ENCODE peak calls at places on chromosomes 16 and 17, in six cellular contexts. S is HFFc6, A is gastrocnemius medialis, W is glutamatergic neuron, C is upper lobe of left lung, I is GM12865. K is an unnamed sample.

GRCh38 chr17:77936881-77937280 is 21.6 kb upstream of the TNRC6C start:
- DNase-seq in W (no peak), A (no peak), S (no peak), C (no peak), I (no peak), K (no peak)

GRCh38 chr17:67433248-67433924 is 56.3 kb downstream of the PITPNC1 start:
- DNase-seq in A (no peak), I (no peak), W (no peak), C (no peak), S (no peak), K (no peak)

GRCh38 chr16:35171106-35171505 is 1711.7 kb downstream of the TP53TG3F start:
- DNase-seq in S (no peak), W (no peak), I (no peak), C (no peak), A (no peak), K (no peak)

GRCh38 chr17:45127583-45128300 is 4.6 kb downstream of the PLCD3 start:
- DNase-seq in I (no peak), S (peak; percentile 31), C (peak; percentile 60), A (peak; percentile 68), W (no peak), K (no peak)

GRCh38 chr17:75601057-75601987 is 13.7 kb downstream of the MYO15B start:
- DNase-seq in I (peak; percentile 68), C (peak; percentile 71), W (peak; percentile 74), S (peak; percentile 14), A (no peak), K (peak; percentile 70)

GRCh38 chr17:32960815-32961214 is 30.8 kb upstream of the SPACA3 start:
- DNase-seq in W (no peak), I (no peak), A (no peak), C (no peak), S (peak; percentile 15), K (no peak)

GRCh38 chr17:76077582-76078110 is 1.3 kb upstream of the ZACN start:
- DNase-seq in A (no peak), S (no peak), C (no peak), I (no peak), W (no peak), K (peak; percentile 11)

GRCh38 chr17:35768796-35769195 is 8.1 kb downstream of the C17orf50 start:
- DNase-seq in I (no peak), W (no peak), C (no peak), S (no peak), A (no peak), K (no peak)

GRCh38 chr16:1327619-1327947 is 5.9 kb upstream of the BAIAP3 start:
- DNase-seq in W (no peak), A (no peak), S (no peak), I (no peak), C (no peak), K (no peak)

GRCh38 chr16:79013004-79013403 is 587.5 kb downstream of the MAF start:
- DNase-seq in I (no peak), C (no peak), W (no peak), A (no peak), S (no peak), K (no peak)
- TF ChIP-seq CTCF in I (no peak), C (no peak), W (no peak), A (no peak), S (no peak), K (peak; percentile 24)

GRCh38 chr17:70622382-70623260 is 453.3 kb downstream of the KCNJ2 start:
- DNase-seq in I (peak; percentile 14), C (peak; percentile 50), W (peak; percentile 77), A (peak; percentile 34), S (no peak), K (peak; percentile 62)
- TF ChIP-seq CTCF in I (peak; percentile 34), C (peak; percentile 20), W (peak; percentile 33), A (peak; percentile 22), S (peak; percentile 69), K (peak; percentile 72)

GRCh38 chr17:74354123-74354522 is 7.5 kb downstream of the BTBD17 start:
- DNase-seq in W (peak; percentile 80), I (peak; percentile 66), S (no peak), C (peak; percentile 45), A (no peak), K (peak; percentile 79)
- TF ChIP-seq CTCF in W (peak; percentile 46), I (peak; percentile 96), S (peak; percentile 16), C (no peak), A (no peak), K (peak; percentile 74)

DNA sequence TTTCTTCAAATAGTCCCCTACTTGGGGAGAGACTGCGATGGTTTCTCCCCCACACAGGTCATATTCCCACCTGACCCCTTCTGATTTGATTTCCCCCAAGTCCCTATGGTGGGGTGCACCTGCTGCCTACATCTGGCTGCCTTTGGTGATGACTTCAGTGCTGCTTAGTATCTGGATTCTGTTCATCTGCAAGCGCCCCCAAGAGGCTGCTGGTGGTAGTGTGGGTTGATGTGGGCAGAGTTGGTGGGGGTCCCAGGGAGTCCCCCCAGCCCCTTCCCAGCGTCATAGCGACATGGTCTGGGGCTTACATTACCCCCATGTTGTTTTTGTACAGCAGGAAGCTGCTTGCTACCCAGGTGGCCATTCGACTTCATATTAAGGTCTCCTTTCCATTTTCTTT is 99.2 kb downstream of the NTN1 start:
- DNase-seq in S (no peak), A (no peak), W (peak; percentile 32), C (no peak), I (peak; percentile 8), K (peak; percentile 36)
- TF ChIP-seq CTCF in S (no peak), A (no peak), W (peak; percentile 43), C (no peak), I (peak; percentile 33), K (peak; percentile 49)

DNA sequence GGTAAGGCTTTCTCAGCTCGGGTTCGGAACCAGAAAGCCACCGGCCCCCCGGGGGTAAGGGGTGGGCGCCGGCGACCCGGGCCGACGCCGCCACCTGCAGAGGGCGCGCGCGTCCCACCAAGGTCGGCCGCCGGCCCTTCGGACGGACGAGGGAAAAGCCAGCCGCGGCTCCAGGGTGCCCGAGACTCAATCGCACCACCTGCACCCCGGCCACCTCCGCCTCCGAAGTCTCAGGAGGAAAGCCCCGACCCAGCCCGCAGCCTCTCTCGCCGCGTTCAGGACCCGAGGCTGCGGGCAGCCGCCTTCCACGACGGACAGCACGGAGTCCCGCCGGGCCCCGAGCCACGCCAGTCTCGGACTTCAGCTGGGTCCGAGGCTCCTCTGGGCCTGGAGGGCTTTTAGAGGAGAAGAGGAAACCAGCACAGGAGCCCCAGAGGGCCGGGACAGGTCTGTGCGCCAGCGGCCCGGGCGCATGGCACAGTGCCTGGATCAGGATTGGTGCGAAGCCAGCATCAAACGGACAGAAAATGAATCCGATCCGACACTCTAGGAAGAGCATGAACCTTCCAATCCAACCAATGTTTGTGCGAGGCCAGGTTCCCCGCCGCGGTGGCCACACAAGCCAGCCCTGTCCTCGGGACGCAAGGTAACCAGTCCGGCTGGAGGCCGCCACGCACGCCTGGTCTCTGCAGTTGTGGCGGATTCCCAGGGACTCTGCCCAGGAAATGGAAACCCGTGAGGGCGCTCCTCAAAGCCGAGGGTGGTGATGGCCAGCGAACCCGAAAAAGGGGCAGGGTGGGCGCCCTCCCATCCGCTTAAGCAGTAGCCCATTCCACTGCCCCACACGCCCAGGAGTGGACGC is 6.7 kb downstream of the CBX8 start:
- DNase-seq in A (no peak), S (no peak), W (peak; percentile 77), C (peak; percentile 59), I (peak; percentile 52), K (peak; percentile 55)
- TF ChIP-seq CTCF in A (peak; percentile 68), S (peak; percentile 85), W (peak; percentile 82), C (peak; percentile 84), I (peak; percentile 65), K (peak; percentile 79)

GRCh38 chr16:4377573-4378146 is 6.0 kb downstream of the VASN start:
- DNase-seq in A (no peak), C (no peak), W (no peak), I (no peak), S (no peak), K (no peak)
- TF ChIP-seq CTCF in A (no peak), C (no peak), W (no peak), I (no peak), S (peak; percentile 53), K (peak; percentile 32)

GRCh38 chr17:40617678-40618240 is 29.9 kb downstream of the SMARCE1 start:
- DNase-seq in A (no peak), C (no peak), I (no peak), W (peak; percentile 34), S (no peak), K (no peak)
- TF ChIP-seq CTCF in A (no peak), C (no peak), I (no peak), W (no peak), S (no peak), K (no peak)

DNA sequence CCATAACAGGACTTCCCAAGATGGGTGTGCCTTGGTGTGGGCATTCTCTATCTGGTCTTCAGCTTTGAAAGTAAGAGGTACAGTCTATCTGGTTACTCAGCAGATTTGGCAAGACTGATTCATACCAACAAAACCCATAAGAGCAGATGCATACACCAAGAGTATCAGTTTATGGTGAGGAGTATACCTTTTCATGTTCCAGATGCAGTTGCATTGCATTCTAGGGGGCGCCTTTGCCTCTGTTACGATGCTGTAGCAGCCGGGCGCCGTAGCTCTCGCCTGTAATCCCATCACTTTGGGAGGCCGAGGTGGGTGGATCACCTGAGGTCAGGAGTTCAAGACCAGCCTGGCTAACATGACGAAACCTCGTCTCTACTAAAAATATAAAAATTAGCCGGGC is 31.1 kb upstream of the CARMIL2 start:
- DNase-seq in A (no peak), I (no peak), C (no peak), S (no peak), W (no peak), K (no peak)
- TF ChIP-seq CTCF in A (no peak), I (no peak), C (no peak), S (peak; percentile 17), W (no peak), K (peak; percentile 21)

DNA sequence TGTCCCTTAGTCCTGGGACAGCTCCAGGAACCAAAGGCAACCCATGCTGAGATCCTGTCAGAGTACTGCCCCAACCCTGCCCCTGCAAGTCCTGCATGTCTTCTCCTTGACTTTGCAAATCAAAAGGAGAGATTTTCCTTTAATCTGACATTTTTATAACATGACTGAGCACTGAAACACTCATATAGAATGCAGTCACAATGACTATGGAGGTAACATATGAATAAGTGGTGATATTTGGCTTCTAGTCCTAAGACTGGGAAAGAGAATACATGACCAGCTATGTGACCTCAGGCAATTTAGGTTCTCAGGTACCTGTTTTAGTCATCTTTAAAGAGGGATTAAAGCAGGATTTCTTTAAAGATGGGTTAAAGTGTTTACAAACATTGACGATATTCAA is 941.6 kb upstream of the CDH8 start:
- DNase-seq in A (no peak), S (no peak), W (no peak), I (no peak), C (no peak), K (no peak)
- TF ChIP-seq CTCF in A (no peak), S (no peak), W (no peak), I (no peak), C (no peak), K (no peak)